ENCODE peak calls at places on chromosomes 6 and 20, in four cellular contexts. One of them, this sample, is unnamed.

GRCh38 chr6:25476126-25476525 is 175.9 kb upstream of the SCGN start:
- DNase-seq in H1: no peak
- DNase-seq in H9: no peak
- DNase-seq in IMR-90: peak
- DNase-seq in this sample: no peak

GRCh38 chr6:50610562-50610961 is 102.8 kb upstream of the TFAP2D start:
- DNase-seq in H1: no peak
- DNase-seq in H9: no peak
- DNase-seq in IMR-90: no peak
- DNase-seq in this sample: no peak

GRCh38 chr6:118931436-118931835 is 3.5 kb downstream of the MCM9 start:
- DNase-seq in H1: no peak
- DNase-seq in H9: no peak
- DNase-seq in IMR-90: no peak
- DNase-seq in this sample: no peak

GRCh38 chr6:149059557-149059956 is 258.0 kb upstream of the TAB2 start:
- DNase-seq in H1: no peak
- DNase-seq in H9: no peak
- DNase-seq in IMR-90: peak
- DNase-seq in this sample: no peak

GRCh38 chr20:35901678-35902544 is 52.4 kb downstream of the SCAND1 start:
- DNase-seq in H1: no peak
- DNase-seq in H9: no peak
- DNase-seq in IMR-90: peak
- DNase-seq in this sample: no peak

GRCh38 chr6:50565004-50565403 is 148.3 kb upstream of the TFAP2D start:
- DNase-seq in H1: no peak
- DNase-seq in H9: no peak
- DNase-seq in IMR-90: no peak
- DNase-seq in this sample: no peak

GRCh38 chr20:53411129-53411528 is 182.5 kb downstream of the ZNF217 start:
- DNase-seq in H1: no peak
- DNase-seq in H9: no peak
- DNase-seq in IMR-90: no peak
- DNase-seq in this sample: no peak

GRCh38 chr6:28542440-28543293 is 17.0 kb downstream of the GPX5 start:
- DNase-seq in H1: peak
- DNase-seq in H9: peak
- DNase-seq in IMR-90: peak
- DNase-seq in this sample: peak

GRCh38 chr6:134585529-134585873 is 267.6 kb upstream of the SGK1 start:
- DNase-seq in H1: no peak
- DNase-seq in H9: no peak
- DNase-seq in IMR-90: no peak
- DNase-seq in this sample: peak

GRCh38 chr6:70672549-70672948 is 4.9 kb downstream of the SMAP1 start:
- DNase-seq in H1: no peak
- DNase-seq in H9: no peak
- DNase-seq in IMR-90: no peak
- DNase-seq in this sample: no peak

GRCh38 chr20:58514321-58515239 is 619 bp downstream of the APCDD1L start:
- DNase-seq in H1: peak
- DNase-seq in H9: peak
- DNase-seq in IMR-90: peak
- DNase-seq in this sample: peak

GRCh38 chr20:58512808-58513552 is 2.2 kb downstream of the APCDD1L start:
- DNase-seq in H1: no peak
- DNase-seq in H9: peak
- DNase-seq in IMR-90: no peak
- DNase-seq in this sample: peak

GRCh38 chr20:58513580-58514285 is 1.5 kb downstream of the APCDD1L start:
- DNase-seq in H1: no peak
- DNase-seq in H9: peak
- DNase-seq in IMR-90: no peak
- DNase-seq in this sample: no peak

GRCh38 chr20:58518387-58518786 is 3.2 kb upstream of the APCDD1L start:
- DNase-seq in H1: no peak
- DNase-seq in H9: peak
- DNase-seq in IMR-90: no peak
- DNase-seq in this sample: no peak

GRCh38 chr20:58515240-58516212 is at the start of gene APCDD1L:
- DNase-seq in H1: peak
- DNase-seq in H9: peak
- DNase-seq in IMR-90: peak
- DNase-seq in this sample: peak
- H3K18ac ChIP-seq in H1: peak
- H3K18ac ChIP-seq in H9: no peak
- H3K18ac ChIP-seq in IMR-90: peak
- H3K18ac ChIP-seq in this sample: no peak

GRCh38 chr6:16585805-16586204 is 175.5 kb downstream of the ATXN1 start:
- DNase-seq in H1: no peak
- DNase-seq in H9: no peak
- DNase-seq in IMR-90: no peak
- DNase-seq in this sample: no peak
- H4K5ac ChIP-seq in H1: no peak
- H4K5ac ChIP-seq in H9: no peak
- H4K5ac ChIP-seq in IMR-90: no peak
- H4K5ac ChIP-seq in this sample: no peak

GRCh38 chr6:157464653-157465535 is 83.9 kb downstream of the ZDHHC14 start:
- DNase-seq in H1: no peak
- DNase-seq in H9: no peak
- DNase-seq in IMR-90: no peak
- DNase-seq in this sample: no peak
- H3K18ac ChIP-seq in H1: peak
- H3K18ac ChIP-seq in H9: no peak
- H3K18ac ChIP-seq in IMR-90: no peak
- H3K18ac ChIP-seq in this sample: no peak

GRCh38 chr6:34585512-34586045 is 29.4 kb upstream of the SPDEF start:
- DNase-seq in H1: no peak
- DNase-seq in H9: no peak
- DNase-seq in IMR-90: peak
- DNase-seq in this sample: no peak
- H4K5ac ChIP-seq in H1: no peak
- H4K5ac ChIP-seq in H9: no peak
- H4K5ac ChIP-seq in IMR-90: no peak
- H4K5ac ChIP-seq in this sample: no peak

DNA sequence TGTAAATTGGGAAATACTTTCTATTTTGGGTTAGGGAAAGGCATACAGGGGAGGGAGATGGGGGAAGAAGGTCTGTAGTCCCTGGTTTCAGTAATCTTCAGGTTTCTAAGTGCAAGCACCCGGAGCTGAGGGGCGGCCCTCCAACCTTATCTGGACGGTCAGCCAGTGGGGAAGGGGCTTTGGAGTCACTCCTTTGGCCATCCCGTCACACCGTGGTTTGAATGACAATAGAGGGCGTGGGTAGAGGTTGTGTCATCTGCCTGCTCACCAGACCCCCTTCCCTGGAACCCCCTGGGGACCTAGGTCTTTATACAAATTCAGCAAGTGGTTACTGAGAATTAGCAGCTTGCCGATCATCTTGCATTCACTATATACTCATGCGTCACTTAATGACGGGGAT is 29.0 kb downstream of the STK35 start:
- DNase-seq in H1: no peak
- DNase-seq in H9: peak
- DNase-seq in IMR-90: no peak
- DNase-seq in this sample: peak
- H3K18ac ChIP-seq in H1: no peak
- H3K18ac ChIP-seq in H9: no peak
- H3K18ac ChIP-seq in IMR-90: no peak
- H3K18ac ChIP-seq in this sample: no peak

DNA sequence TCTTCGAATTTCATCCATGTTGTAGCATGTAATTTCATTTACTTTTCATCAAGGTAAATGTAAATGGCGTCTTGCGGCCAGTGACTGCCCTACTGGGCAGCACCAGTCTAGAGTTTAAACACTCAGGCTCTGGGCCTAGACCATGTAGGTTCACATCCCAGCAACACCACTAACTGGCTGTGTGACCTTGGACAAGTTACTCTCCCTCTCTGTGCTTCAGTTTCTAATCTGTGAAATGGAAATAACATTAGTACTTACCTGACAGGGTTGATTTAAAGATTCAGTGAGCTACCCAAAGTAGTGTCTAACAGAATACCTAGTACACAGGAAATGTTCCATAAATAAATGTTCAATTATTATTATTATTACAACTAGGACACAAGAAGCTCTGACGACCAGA is 29.3 kb downstream of the PDRG1 start:
- DNase-seq in H1: no peak
- DNase-seq in H9: no peak
- DNase-seq in IMR-90: no peak
- DNase-seq in this sample: no peak
- H4K5ac ChIP-seq in H1: no peak
- H4K5ac ChIP-seq in H9: no peak
- H4K5ac ChIP-seq in IMR-90: no peak
- H4K5ac ChIP-seq in this sample: no peak